ENCODE peak calls at places on chromosomes 4 and X, in four cellular contexts. A is SK-N-SH, W is K562, N is GM12878. P is an unnamed sample.
A peak's percentile ranks its signal among the peaks of the same experiment; 100 is the strongest.

GRCh38 chrX:8731579-8732395 is at the start of gene ANOS1:
- DNase-seq in N (no peak), A (peak; percentile 58), W (no peak), P (peak; percentile 78)

GRCh38 chrX:118585296-118585695 is 89.7 kb downstream of the DOCK11 start:
- DNase-seq in N (no peak), W (no peak), A (no peak), P (no peak)

GRCh38 chr4:121696140-121696640 is 590 bp downstream of the ANXA5 start:
- DNase-seq in W (peak; percentile 17), A (peak; percentile 26), N (no peak), P (peak; percentile 57)

GRCh38 chr4:146814736-146815135 is 130.9 kb downstream of the TTC29 start:
- DNase-seq in W (no peak), N (no peak), A (no peak), P (no peak)

GRCh38 chr4:118327554-118328241 is 25.1 kb downstream of the PRSS12 start:
- DNase-seq in N (no peak), W (no peak), A (peak; percentile 22), P (no peak)

GRCh38 chr4:2691313-2691712 is 64.8 kb downstream of the TNIP2 start:
- DNase-seq in N (no peak), W (no peak), A (no peak), P (no peak)

GRCh38 chr4:153241295-153241694 is 37.1 kb downstream of the TRIM2 start:
- DNase-seq in A (no peak), N (no peak), W (no peak), P (no peak)

GRCh38 chr4:154029171-154029570 is 240.3 kb upstream of the SFRP2 start:
- DNase-seq in A (no peak), N (no peak), W (no peak), P (no peak)

GRCh38 chr4:114012749-114013148 is 33.3 kb upstream of the ARSJ start:
- DNase-seq in A (no peak), N (no peak), W (no peak), P (no peak)

GRCh38 chrX:94551831-94552230 is 877.8 kb downstream of the FAM133A start:
- DNase-seq in N (no peak), W (no peak), A (no peak), P (no peak)

GRCh38 chr4:153131478-153132069 is 72.7 kb upstream of the TRIM2 start:
- DNase-seq in W (no peak), A (no peak), N (no peak), P (no peak)

GRCh38 chr4:61478340-61478739 is 278.2 kb downstream of the ADGRL3 start:
- DNase-seq in A (peak; percentile 2), N (no peak), W (no peak), P (no peak)

GRCh38 chr4:8771258-8771590 is 100.4 kb downstream of the HMX1 start:
- DNase-seq in A (peak; percentile 60), W (no peak), N (no peak), P (no peak)

GRCh38 chr4:67750691-67751090 is 3.5 kb downstream of the GNRHR start:
- DNase-seq in W (no peak), N (no peak), A (no peak), P (no peak)

GRCh38 chr4:128528793-128529553 is 241.4 kb upstream of the PGRMC2 start:
- DNase-seq in N (no peak), A (no peak), W (no peak), P (no peak)
- TF ChIP-seq USF1 in N (no peak), A (peak; percentile 14), W (no peak), P (no peak)

GRCh38 chrX:97895751-97896150 is 1012.0 kb downstream of the RPA4 start:
- DNase-seq in N (no peak), A (no peak), W (no peak), P (no peak)
- TF ChIP-seq USF1 in N (no peak), A (no peak), W (no peak), P (no peak)

GRCh38 chr4:88675543-88675942 is 22.1 kb downstream of the NAP1L5 start:
- DNase-seq in A (no peak), W (no peak), N (no peak), P (no peak)

GRCh38 chr4:88674565-88674964 is 23.1 kb downstream of the NAP1L5 start:
- DNase-seq in A (no peak), W (no peak), N (no peak), P (no peak)

GRCh38 chr4:88672987-88673386 is 24.6 kb downstream of the NAP1L5 start:
- DNase-seq in A (peak; percentile 17), W (peak; percentile 15), N (no peak), P (peak; percentile 47)

GRCh38 chr4:88673886-88674285 is 23.7 kb downstream of the NAP1L5 start:
- DNase-seq in N (no peak), A (no peak), W (no peak), P (no peak)

DNA sequence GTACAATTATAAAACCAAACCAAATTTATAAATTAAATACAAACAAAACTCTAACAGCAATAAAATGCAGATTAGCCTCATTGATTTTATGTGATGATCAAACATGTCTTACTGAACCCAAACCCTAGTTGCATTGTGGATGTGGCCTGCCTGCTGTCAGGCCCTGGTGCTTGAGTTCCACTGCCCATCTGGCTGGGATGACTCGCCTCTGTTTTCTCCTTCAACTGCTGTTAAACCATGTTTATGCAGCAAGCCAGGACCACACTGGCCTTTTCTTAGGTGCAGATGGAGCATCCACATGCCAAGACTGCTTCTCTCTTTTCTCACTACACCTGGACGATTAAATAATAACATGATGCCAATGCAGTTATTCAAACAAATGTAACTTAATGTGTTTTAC is 22.6 kb downstream of the NAP1L5 start:
- DNase-seq in A (no peak), W (no peak), N (no peak), P (no peak)
- TF ChIP-seq USF1 in A (no peak), W (no peak), N (no peak), P (no peak)

DNA sequence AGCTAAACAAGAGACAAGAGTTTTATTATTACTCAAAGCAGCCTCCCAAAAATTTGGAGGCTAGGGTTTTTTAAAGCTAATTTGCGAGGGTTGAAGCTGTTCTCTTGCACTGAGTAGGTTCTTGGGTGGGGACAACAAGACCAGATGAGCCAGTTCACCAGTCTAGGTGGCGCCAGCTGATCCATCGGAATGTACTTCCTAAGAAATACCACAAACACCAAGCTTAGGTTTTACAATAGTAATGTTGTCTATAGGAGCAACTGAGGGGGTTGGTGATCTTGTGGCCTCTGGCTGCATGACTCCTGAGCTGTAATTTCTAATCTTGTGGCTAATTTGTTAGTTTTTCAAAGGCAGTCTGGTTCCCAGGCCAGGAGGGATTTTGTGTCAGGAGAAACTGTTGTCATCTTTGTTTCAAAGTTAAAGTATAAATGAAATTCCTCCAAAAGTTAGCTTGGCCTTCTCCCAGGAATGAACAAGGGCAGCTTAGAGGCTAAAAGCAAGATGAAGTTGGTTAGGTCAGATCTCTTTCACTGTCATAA is 130.6 kb downstream of the SLC7A11 start:
- DNase-seq in N (no peak), A (no peak), W (no peak), P (peak; percentile 32)
- TF ChIP-seq USF1 in N (no peak), A (no peak), W (no peak), P (no peak)

GRCh38 chrX:152639426-152639825 is 1.7 kb downstream of the GABRQ start:
- DNase-seq in W (no peak), A (no peak), N (no peak), P (no peak)

GRCh38 chrX:152638443-152638904 is 779 bp downstream of the GABRQ start:
- DNase-seq in A (no peak), N (no peak), W (no peak), P (no peak)

GRCh38 chrX:152637649-152638442 is at the start of gene GABRQ:
- DNase-seq in A (peak; percentile 88), W (peak; percentile 87), N (no peak), P (peak; percentile 90)

GRCh38 chrX:152632445-152633097 is 5.1 kb upstream of the GABRQ start:
- DNase-seq in N (no peak), A (peak; percentile 49), W (peak; percentile 46), P (peak; percentile 62)

GRCh38 chrX:152635941-152636340 is 1.8 kb upstream of the GABRQ start:
- DNase-seq in W (peak; percentile 36), N (no peak), A (peak; percentile 50), P (peak; percentile 53)
- TF ChIP-seq USF1 in W (no peak), N (no peak), A (no peak), P (no peak)

P was measured in WTC11.